ENCODE peak calls at places on chromosomes 11 and 22, in seven cellular contexts. Z, U, Q, F, N, A and K are unnamed samples.

GRCh38 chr22:47032091-47032943 is 269.9 kb downstream of the TBC1D22A start:
- DNase-seq in Q (no peak), Z (peak; percentile 44), F (peak; percentile 64), U (peak; percentile 80), N (no peak), A (no peak), K (no peak)

GRCh38 chr11:43992834-43993637 is 50.6 kb downstream of the C11orf96 start:
- DNase-seq in F (peak; percentile 2), N (no peak), U (no peak), A (no peak), Q (no peak), Z (no peak), K (no peak)

GRCh38 chr11:74462009-74462408 is 5.3 kb downstream of the KCNE3 start:
- DNase-seq in N (peak; percentile 24), A (no peak), Z (peak; percentile 84), U (peak; percentile 89), Q (no peak), F (peak; percentile 93), K (no peak)

GRCh38 chr11:5605849-5606248 is 9.4 kb downstream of the TRIM6 start:
- DNase-seq in A (no peak), U (no peak), Z (no peak), N (no peak), F (no peak), Q (no peak), K (no peak)

GRCh38 chr22:49365910-49366309 is 461.8 kb downstream of the BRD1 start:
- DNase-seq in F (peak; percentile 55), A (no peak), U (no peak), N (no peak), Q (no peak), Z (no peak), K (no peak)

GRCh38 chr11:108527382-108527781 is 29.2 kb upstream of the POGLUT3 start:
- DNase-seq in Q (no peak), A (no peak), F (no peak), U (no peak), N (no peak), Z (no peak), K (no peak)

GRCh38 chr22:47929073-47929472 is 1166.6 kb downstream of the TBC1D22A start:
- DNase-seq in A (no peak), Z (no peak), N (no peak), F (no peak), Q (no peak), U (no peak), K (no peak)

GRCh38 chr11:78564037-78564888 is 10.4 kb downstream of the NARS2 start:
- DNase-seq in Z (peak; percentile 35), Q (peak; percentile 67), F (no peak), N (no peak), A (peak; percentile 68), U (peak; percentile 36), K (peak; percentile 3)

GRCh38 chr11:128324531-128325141 is 262.7 kb downstream of the ETS1 start:
- DNase-seq in A (no peak), Q (no peak), U (no peak), Z (no peak), F (peak; percentile 80), N (no peak), K (peak; percentile 72)

GRCh38 chr22:25843660-25844275 is 101.8 kb downstream of the MYO18B start:
- DNase-seq in N (no peak), U (no peak), Q (no peak), F (peak; percentile 41), Z (no peak), A (no peak), K (no peak)

GRCh38 chr22:45263790-45264269 is 20.9 kb upstream of the UPK3A start:
- DNase-seq in U (peak; percentile 71), A (peak; percentile 77), Z (peak; percentile 68), Q (peak; percentile 80), N (peak; percentile 64), F (peak; percentile 85), K (no peak)

DNA sequence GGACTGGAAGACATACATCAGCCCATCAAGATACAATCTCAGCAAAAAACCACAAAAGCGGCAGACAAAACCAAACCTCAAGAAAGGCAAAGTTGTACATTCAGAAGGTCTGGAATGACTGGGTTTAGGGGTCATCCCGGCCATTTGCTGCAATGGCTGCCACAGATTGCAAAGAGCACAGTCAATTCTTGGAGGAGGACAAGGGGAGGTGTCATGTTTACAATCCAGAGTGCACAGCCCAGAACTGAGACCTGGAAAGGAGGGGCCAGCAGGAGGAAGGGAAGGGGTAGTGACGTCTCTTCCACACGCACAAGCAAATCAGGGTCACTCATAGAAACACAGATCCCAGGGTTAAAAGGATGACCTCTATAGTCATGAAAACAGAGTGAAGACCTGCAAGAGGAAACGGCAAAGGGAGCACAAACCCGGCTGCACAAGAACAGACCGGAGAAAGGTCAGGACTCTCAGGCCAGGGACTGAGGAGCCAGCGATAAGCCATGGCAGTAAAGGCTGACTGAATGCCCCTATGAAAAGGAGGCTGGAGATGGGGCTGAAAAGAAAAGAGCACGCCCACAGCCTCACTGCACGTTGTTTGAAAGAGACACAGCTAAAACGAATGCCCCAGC is 18.2 kb upstream of the MUC5AC start:
- DNase-seq in N (no peak), F (peak; percentile 67), Z (no peak), U (no peak), A (no peak), Q (no peak), K (no peak)
- H3K4me3 ChIP-seq in N (no peak overlapping the region), F (no peak overlapping the region), Z (no peak overlapping the region), U (no peak overlapping the region), A (no peak overlapping the region), Q (no peak overlapping the region), K (no peak overlapping the region)

DNA sequence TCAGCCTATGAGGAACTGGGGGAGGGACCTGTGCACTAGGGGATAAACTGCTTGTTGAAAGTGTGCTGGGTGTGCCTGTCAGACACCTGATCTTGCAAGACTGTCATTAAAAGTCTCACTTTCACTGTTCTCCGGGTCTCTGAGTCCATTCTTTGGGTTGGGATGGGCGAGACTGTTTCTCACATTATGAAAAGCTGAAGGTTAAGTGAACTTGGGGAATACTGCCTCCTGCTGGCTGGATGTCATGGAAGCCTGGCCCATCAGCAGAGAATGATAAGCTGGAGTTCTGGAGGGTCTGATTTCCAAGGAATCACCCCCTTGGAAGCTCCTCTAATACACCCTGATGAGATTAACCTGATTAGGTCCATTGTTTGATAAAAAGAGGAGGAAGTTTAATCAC is 9.0 kb upstream of the VPREB1 start:
- DNase-seq in F (no peak), A (no peak), Z (no peak), U (no peak), Q (peak; percentile 27), N (no peak), K (no peak)
- TF ChIP-seq CTCF in F (peak; percentile 62), A (no peak), Z (no peak), U (no peak), Q (peak; percentile 12), N (no peak), K (peak; percentile 41)

GRCh38 chr22:19411690-19412045 is 19.9 kb downstream of the HIRA start:
- DNase-seq in Q (no peak), F (no peak), U (no peak), A (no peak), N (no peak), Z (no peak), K (no peak)
- H3K27ac ChIP-seq in Q (no peak overlapping the region), F (no peak overlapping the region), U (no peak overlapping the region), A (no peak overlapping the region), N (no peak overlapping the region), Z (no peak overlapping the region), K (no peak overlapping the region)

DNA sequence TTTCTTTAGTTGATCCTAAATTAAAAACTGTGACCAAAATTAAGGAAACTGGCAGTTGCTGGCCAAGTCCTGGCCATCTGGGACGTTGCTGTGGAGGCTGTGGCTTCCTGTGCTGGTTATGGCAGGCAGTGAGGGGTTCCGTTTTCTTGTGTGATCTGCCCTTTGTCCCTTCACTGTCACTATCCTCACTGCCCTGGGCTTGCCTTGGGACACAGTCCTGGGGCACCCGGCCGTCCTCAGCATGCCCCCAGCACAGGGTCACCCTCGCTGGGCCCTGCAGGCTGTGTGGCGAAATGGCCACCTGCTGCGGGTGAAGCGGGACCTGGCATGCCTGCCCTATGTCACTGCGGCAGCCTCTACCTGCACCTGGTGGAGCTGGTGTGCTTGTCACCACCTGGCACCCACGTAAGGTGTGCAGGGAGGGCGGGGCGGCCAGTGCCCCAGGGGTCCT is 52.5 kb upstream of the SLC22A12 start:
- DNase-seq in N (no peak), Q (no peak), F (peak; percentile 54), U (no peak), Z (no peak), A (no peak), K (no peak)
- H3K4me3 ChIP-seq in N (no peak overlapping the region), Q (no peak overlapping the region), F (no peak overlapping the region), U (no peak overlapping the region), Z (no peak overlapping the region), A (no peak overlapping the region), K (no peak overlapping the region)

DNA sequence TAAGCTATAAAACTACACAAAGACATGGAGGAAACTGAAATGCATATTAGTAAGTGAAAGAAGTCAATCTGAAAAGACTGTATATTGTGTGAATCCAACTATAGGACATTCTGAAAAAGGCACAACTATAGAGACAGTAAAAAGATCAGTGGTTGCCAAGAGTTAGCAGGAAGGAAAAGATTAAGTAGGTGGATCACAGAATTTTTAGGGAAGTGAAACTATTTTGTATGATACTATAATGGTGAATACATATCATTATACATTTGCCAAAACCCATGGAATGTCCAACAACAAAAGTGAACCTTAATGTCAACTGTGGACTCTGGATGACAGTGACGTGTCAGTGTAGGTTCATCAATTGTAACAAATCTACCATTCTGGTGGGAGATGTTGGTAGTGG is 443.1 kb downstream of the INSC start:
- DNase-seq in N (no peak), F (no peak), Q (no peak), A (no peak), U (no peak), Z (no peak), K (no peak)
- TF ChIP-seq CTCF in N (no peak), F (no peak), Q (no peak), A (no peak), U (no peak), Z (no peak), K (no peak)

GRCh38 chr11:8233691-8234424 is 29.8 kb downstream of the LMO1 start:
- DNase-seq in A (no peak), N (no peak), U (no peak), Q (peak; percentile 51), Z (no peak), F (peak; percentile 49), K (no peak)

GRCh38 chr11:8232849-8233606 is 30.6 kb downstream of the LMO1 start:
- DNase-seq in F (peak; percentile 31), Z (no peak), N (no peak), U (no peak), Q (no peak), A (no peak), K (no peak)

GRCh38 chr11:8235925-8236324 is 27.8 kb downstream of the LMO1 start:
- DNase-seq in F (peak; percentile 17), U (no peak), N (no peak), Z (no peak), A (no peak), Q (no peak), K (no peak)

GRCh38 chr11:8234910-8235309 is 28.8 kb downstream of the LMO1 start:
- DNase-seq in F (peak; percentile 47), A (no peak), Z (no peak), Q (no peak), N (no peak), U (no peak), K (no peak)

DNA sequence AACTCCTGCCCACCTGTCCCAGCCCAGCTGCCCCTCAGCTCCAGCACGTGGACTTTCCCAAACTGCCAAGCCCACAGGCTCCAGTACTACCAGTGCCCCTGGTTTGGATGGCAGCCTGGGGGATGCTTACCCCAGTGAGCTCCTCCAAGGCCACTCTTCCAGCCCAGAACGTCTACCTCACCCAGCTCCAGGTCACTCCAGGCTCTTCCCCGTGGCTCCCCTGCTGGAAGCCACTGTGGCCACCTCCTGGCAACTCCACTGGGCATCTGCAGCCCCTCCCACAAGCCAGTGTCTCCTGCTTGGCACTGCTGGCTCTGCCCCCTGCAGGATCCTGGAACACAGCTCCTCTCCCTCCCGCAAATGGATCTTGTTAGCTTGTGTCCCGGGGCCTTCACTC is 29.3 kb downstream of the LMO1 start:
- DNase-seq in U (no peak), N (no peak), Q (peak; percentile 76), A (no peak), F (peak; percentile 68), Z (no peak), K (no peak)
- H3K27ac ChIP-seq in U (no peak overlapping the region), N (no peak overlapping the region), Q (peak overlapping the region; percentile 85), A (no peak overlapping the region), F (no peak overlapping the region), Z (no peak overlapping the region), K (no peak overlapping the region)